ENCODE peak calls at places on chromosome 15, in five cellular contexts. One of them, this sample, is unnamed.
A peak's percentile ranks its signal among the peaks of the same experiment; 100 is the strongest.

GRCh38 chr15:67359431-67360082 is 105.0 kb downstream of the IQCH start:
- DNase-seq in GM13977: no peak
- DNase-seq in posterior cingulate gyrus: no peak
- DNase-seq in A549: no peak
- DNase-seq in HCEC 1CT: no peak
- DNase-seq in this sample: no peak

GRCh38 chr15:62469874-62470688 is 305.0 kb upstream of the C2CD4B start:
- DNase-seq in A549: no peak
- DNase-seq in posterior cingulate gyrus: no peak
- DNase-seq in HCEC 1CT: peak; percentile 82
- DNase-seq in GM13977: no peak
- DNase-seq in this sample: no peak

GRCh38 chr15:31279221-31280036 is 47.2 kb upstream of the KLF13 start:
- DNase-seq in posterior cingulate gyrus: no peak
- DNase-seq in HCEC 1CT: no peak
- DNase-seq in A549: no peak
- DNase-seq in GM13977: no peak
- DNase-seq in this sample: peak; percentile 0

GRCh38 chr15:52651868-52652267 is 27.3 kb downstream of the ATOSA start:
- DNase-seq in HCEC 1CT: peak; percentile 94
- DNase-seq in GM13977: peak; percentile 16
- DNase-seq in posterior cingulate gyrus: peak; percentile 45
- DNase-seq in A549: peak; percentile 94
- DNase-seq in this sample: peak; percentile 10

GRCh38 chr15:25733856-25734679 is 129.1 kb downstream of the ATP10A start:
- DNase-seq in GM13977: no peak
- DNase-seq in posterior cingulate gyrus: no peak
- DNase-seq in A549: no peak
- DNase-seq in HCEC 1CT: no peak
- DNase-seq in this sample: no peak

GRCh38 chr15:83039206-83039605 is 27.8 kb upstream of the C15orf40 start:
- DNase-seq in GM13977: no peak
- DNase-seq in posterior cingulate gyrus: no peak
- DNase-seq in HCEC 1CT: no peak
- DNase-seq in A549: no peak
- DNase-seq in this sample: no peak

GRCh38 chr15:99076555-99077308 is 28.1 kb upstream of the SYNM start:
- DNase-seq in GM13977: peak; percentile 63
- DNase-seq in HCEC 1CT: peak; percentile 82
- DNase-seq in posterior cingulate gyrus: peak; percentile 24
- DNase-seq in A549: peak; percentile 91
- DNase-seq in this sample: peak; percentile 36

GRCh38 chr15:33309602-33310276 is 1.0 kb upstream of the RYR3 start:
- DNase-seq in GM13977: peak; percentile 36
- DNase-seq in posterior cingulate gyrus: peak; percentile 69
- DNase-seq in HCEC 1CT: no peak
- DNase-seq in A549: peak; percentile 46
- DNase-seq in this sample: no peak

GRCh38 chr15:44099671-44100070 is 95.4 kb downstream of the FRMD5 start:
- DNase-seq in posterior cingulate gyrus: no peak
- DNase-seq in GM13977: no peak
- DNase-seq in A549: no peak
- DNase-seq in HCEC 1CT: peak; percentile 11
- DNase-seq in this sample: no peak

GRCh38 chr15:70014311-70014707 is 83.4 kb downstream of the TLE3 start:
- DNase-seq in HCEC 1CT: no peak
- DNase-seq in A549: no peak
- DNase-seq in posterior cingulate gyrus: no peak
- DNase-seq in GM13977: no peak
- DNase-seq in this sample: no peak

GRCh38 chr15:76711351-76711827 is 193.8 kb downstream of the SCAPER start:
- DNase-seq in HCEC 1CT: no peak
- DNase-seq in GM13977: peak; percentile 29
- DNase-seq in A549: no peak
- DNase-seq in posterior cingulate gyrus: no peak
- DNase-seq in this sample: no peak

GRCh38 chr15:56484284-56484683 is 19.3 kb upstream of the MNS1 start:
- DNase-seq in GM13977: no peak
- DNase-seq in posterior cingulate gyrus: no peak
- DNase-seq in A549: no peak
- DNase-seq in HCEC 1CT: no peak
- DNase-seq in this sample: no peak

GRCh38 chr15:82165948-82166376 is 96.6 kb downstream of the EFL1 start:
- DNase-seq in posterior cingulate gyrus: no peak
- DNase-seq in GM13977: no peak
- DNase-seq in HCEC 1CT: no peak
- DNase-seq in A549: no peak
- DNase-seq in this sample: no peak

GRCh38 chr15:67174864-67175573 is 79.4 kb downstream of the AAGAB start:
- DNase-seq in GM13977: peak; percentile 44
- DNase-seq in posterior cingulate gyrus: no peak
- DNase-seq in A549: peak; percentile 84
- DNase-seq in HCEC 1CT: no peak
- DNase-seq in this sample: peak; percentile 31

GRCh38 chr15:29364429-29365078 is 94.9 kb upstream of the NSMCE3 start:
- DNase-seq in A549: peak; percentile 29
- DNase-seq in GM13977: no peak
- DNase-seq in HCEC 1CT: peak; percentile 61
- DNase-seq in posterior cingulate gyrus: no peak
- DNase-seq in this sample: no peak

GRCh38 chr15:75731248-75732100 is 18.8 kb upstream of the CSPG4 start:
- DNase-seq in A549: no peak
- DNase-seq in HCEC 1CT: peak; percentile 65
- DNase-seq in GM13977: no peak
- DNase-seq in posterior cingulate gyrus: no peak
- DNase-seq in this sample: no peak

GRCh38 chr15:92600902-92601301 is 54.7 kb downstream of the FAM174B start:
- DNase-seq in posterior cingulate gyrus: no peak
- DNase-seq in HCEC 1CT: no peak
- DNase-seq in GM13977: no peak
- DNase-seq in A549: no peak
- DNase-seq in this sample: no peak

GRCh38 chr15:60614862-60615771 is 136.2 kb upstream of the ICE2 start:
- DNase-seq in A549: no peak
- DNase-seq in GM13977: no peak
- DNase-seq in posterior cingulate gyrus: no peak
- DNase-seq in HCEC 1CT: no peak
- DNase-seq in this sample: no peak

GRCh38 chr15:40764766-40765136 is 883 bp downstream of the GCHFR start:
- DNase-seq in HCEC 1CT: no peak
- DNase-seq in GM13977: no peak
- DNase-seq in A549: no peak
- DNase-seq in posterior cingulate gyrus: no peak
- DNase-seq in this sample: no peak

GRCh38 chr15:56765252-56765651 is 31.9 kb upstream of the ZNF280D start:
- DNase-seq in GM13977: no peak
- DNase-seq in HCEC 1CT: peak; percentile 63
- DNase-seq in posterior cingulate gyrus: peak; percentile 7
- DNase-seq in A549: no peak
- DNase-seq in this sample: no peak

GRCh38 chr15:72902245-72902928 is 118.8 kb upstream of the ADPGK start:
- DNase-seq in A549: no peak
- DNase-seq in GM13977: no peak
- DNase-seq in HCEC 1CT: peak; percentile 78
- DNase-seq in posterior cingulate gyrus: no peak
- DNase-seq in this sample: no peak

GRCh38 chr15:39188314-39188713 is 392.6 kb upstream of the THBS1 start:
- DNase-seq in A549: no peak
- DNase-seq in posterior cingulate gyrus: no peak
- DNase-seq in HCEC 1CT: no peak
- DNase-seq in GM13977: no peak
- DNase-seq in this sample: no peak

GRCh38 chr15:77966540-77967290 is 110.8 kb downstream of the TBC1D2B start:
- DNase-seq in posterior cingulate gyrus: peak; percentile 70
- DNase-seq in GM13977: peak; percentile 67
- DNase-seq in HCEC 1CT: peak; percentile 54
- DNase-seq in A549: peak; percentile 65
- DNase-seq in this sample: peak; percentile 63

GRCh38 chr15:90340345-90340744 is 11.7 kb upstream of the ZNF774 start:
- DNase-seq in posterior cingulate gyrus: no peak
- DNase-seq in HCEC 1CT: no peak
- DNase-seq in GM13977: no peak
- DNase-seq in A549: peak; percentile 45
- DNase-seq in this sample: no peak

GRCh38 chr15:76974456-76975083 is 20.4 kb upstream of the PSTPIP1 start:
- DNase-seq in posterior cingulate gyrus: no peak
- DNase-seq in HCEC 1CT: no peak
- DNase-seq in A549: no peak
- DNase-seq in GM13977: no peak
- DNase-seq in this sample: no peak

GRCh38 chr15:70095387-70096214 is 2.1 kb downstream of the TLE3 start:
- DNase-seq in HCEC 1CT: no peak
- DNase-seq in posterior cingulate gyrus: no peak
- DNase-seq in A549: no peak
- DNase-seq in GM13977: peak; percentile 66
- DNase-seq in this sample: peak; percentile 63

This sample was measured in activated naive CD8-positive, alpha-beta T cell treated with anti-CD3 and anti-CD28 coated beads, Interleukin-2, amount 50 U/mL, for 24 hours.